ENCODE peak calls at places on chromosomes 16 and 17, in seven cellular contexts. One of them, this sample, is unnamed.

GRCh38 chr16:69339289-69340094 is at the start of the genes COG8 and NIP7:
- DNase-seq in HFF-Myc: peak
- DNase-seq in esophagus muscularis mucosa: peak
- DNase-seq in suprapubic skin: peak
- DNase-seq in AG04449: peak
- DNase-seq in cardiac fibroblast: peak
- DNase-seq in sigmoid colon: peak
- DNase-seq in this sample: peak

GRCh38 chr17:40419559-40420331 is 2.0 kb upstream of the TOP2A start:
- DNase-seq in HFF-Myc: no peak
- DNase-seq in sigmoid colon: no peak
- DNase-seq in cardiac fibroblast: no peak
- DNase-seq in AG04449: no peak
- DNase-seq in esophagus muscularis mucosa: no peak
- DNase-seq in suprapubic skin: no peak
- DNase-seq in this sample: peak

GRCh38 chr17:67725232-67726206 is 7.8 kb downstream of the NOL11 start:
- DNase-seq in esophagus muscularis mucosa: no peak
- DNase-seq in HFF-Myc: no peak
- DNase-seq in AG04449: no peak
- DNase-seq in suprapubic skin: no peak
- DNase-seq in sigmoid colon: no peak
- DNase-seq in cardiac fibroblast: no peak
- DNase-seq in this sample: no peak

GRCh38 chr17:40004072-40004471 is 11.2 kb upstream of the CSF3 start:
- DNase-seq in AG04449: no peak
- DNase-seq in esophagus muscularis mucosa: no peak
- DNase-seq in HFF-Myc: no peak
- DNase-seq in cardiac fibroblast: no peak
- DNase-seq in suprapubic skin: no peak
- DNase-seq in sigmoid colon: no peak
- DNase-seq in this sample: no peak

GRCh38 chr16:23803591-23804123 is 32.1 kb upstream of the PRKCB start:
- DNase-seq in esophagus muscularis mucosa: no peak
- DNase-seq in suprapubic skin: no peak
- DNase-seq in HFF-Myc: no peak
- DNase-seq in sigmoid colon: peak
- DNase-seq in AG04449: no peak
- DNase-seq in cardiac fibroblast: peak
- DNase-seq in this sample: peak

GRCh38 chr17:76840884-76841775 is 27.1 kb upstream of the MGAT5B start:
- DNase-seq in HFF-Myc: no peak
- DNase-seq in cardiac fibroblast: peak
- DNase-seq in suprapubic skin: no peak
- DNase-seq in esophagus muscularis mucosa: no peak
- DNase-seq in AG04449: no peak
- DNase-seq in sigmoid colon: no peak
- DNase-seq in this sample: no peak

GRCh38 chr17:45751466-45751865 is 32.7 kb upstream of the CRHR1 start:
- DNase-seq in suprapubic skin: no peak
- DNase-seq in sigmoid colon: peak
- DNase-seq in cardiac fibroblast: no peak
- DNase-seq in HFF-Myc: no peak
- DNase-seq in AG04449: no peak
- DNase-seq in esophagus muscularis mucosa: no peak
- DNase-seq in this sample: no peak

GRCh38 chr16:2686912-2687507 is 4.7 kb downstream of the KCTD5 start:
- DNase-seq in sigmoid colon: peak
- DNase-seq in cardiac fibroblast: no peak
- DNase-seq in esophagus muscularis mucosa: no peak
- DNase-seq in suprapubic skin: no peak
- DNase-seq in HFF-Myc: no peak
- DNase-seq in AG04449: no peak
- DNase-seq in this sample: no peak

GRCh38 chr16:50627419-50627818 is 53.7 kb downstream of the SNX20 start:
- DNase-seq in esophagus muscularis mucosa: peak
- DNase-seq in HFF-Myc: no peak
- DNase-seq in cardiac fibroblast: no peak
- DNase-seq in AG04449: no peak
- DNase-seq in sigmoid colon: peak
- DNase-seq in suprapubic skin: no peak
- DNase-seq in this sample: no peak

GRCh38 chr16:83200005-83200779 is 573.4 kb downstream of the CDH13 start:
- DNase-seq in AG04449: no peak
- DNase-seq in esophagus muscularis mucosa: no peak
- DNase-seq in cardiac fibroblast: peak
- DNase-seq in sigmoid colon: no peak
- DNase-seq in HFF-Myc: no peak
- DNase-seq in suprapubic skin: no peak
- DNase-seq in this sample: no peak

GRCh38 chr16:2042171-2042570 is 5.5 kb downstream of the NTHL1 start:
- DNase-seq in cardiac fibroblast: no peak
- DNase-seq in HFF-Myc: no peak
- DNase-seq in sigmoid colon: no peak
- DNase-seq in esophagus muscularis mucosa: no peak
- DNase-seq in suprapubic skin: no peak
- DNase-seq in AG04449: no peak
- DNase-seq in this sample: no peak

GRCh38 chr17:1898332-1898731 is 68.5 kb downstream of the RPA1 start:
- DNase-seq in cardiac fibroblast: no peak
- DNase-seq in AG04449: no peak
- DNase-seq in sigmoid colon: no peak
- DNase-seq in esophagus muscularis mucosa: no peak
- DNase-seq in HFF-Myc: no peak
- DNase-seq in suprapubic skin: no peak
- DNase-seq in this sample: no peak

GRCh38 chr17:1894753-1895339 is 65.0 kb downstream of the RPA1 start:
- DNase-seq in AG04449: no peak
- DNase-seq in cardiac fibroblast: no peak
- DNase-seq in suprapubic skin: no peak
- DNase-seq in esophagus muscularis mucosa: no peak
- DNase-seq in HFF-Myc: no peak
- DNase-seq in sigmoid colon: no peak
- DNase-seq in this sample: no peak

GRCh38 chr17:1899403-1900000 is 69.7 kb downstream of the RPA1 start:
- DNase-seq in esophagus muscularis mucosa: no peak
- DNase-seq in AG04449: no peak
- DNase-seq in cardiac fibroblast: no peak
- DNase-seq in suprapubic skin: no peak
- DNase-seq in HFF-Myc: no peak
- DNase-seq in sigmoid colon: no peak
- DNase-seq in this sample: no peak

GRCh38 chr17:1898872-1899271 is 69.1 kb downstream of the RPA1 start:
- DNase-seq in sigmoid colon: no peak
- DNase-seq in esophagus muscularis mucosa: no peak
- DNase-seq in HFF-Myc: no peak
- DNase-seq in cardiac fibroblast: no peak
- DNase-seq in AG04449: no peak
- DNase-seq in suprapubic skin: no peak
- DNase-seq in this sample: no peak

DNA sequence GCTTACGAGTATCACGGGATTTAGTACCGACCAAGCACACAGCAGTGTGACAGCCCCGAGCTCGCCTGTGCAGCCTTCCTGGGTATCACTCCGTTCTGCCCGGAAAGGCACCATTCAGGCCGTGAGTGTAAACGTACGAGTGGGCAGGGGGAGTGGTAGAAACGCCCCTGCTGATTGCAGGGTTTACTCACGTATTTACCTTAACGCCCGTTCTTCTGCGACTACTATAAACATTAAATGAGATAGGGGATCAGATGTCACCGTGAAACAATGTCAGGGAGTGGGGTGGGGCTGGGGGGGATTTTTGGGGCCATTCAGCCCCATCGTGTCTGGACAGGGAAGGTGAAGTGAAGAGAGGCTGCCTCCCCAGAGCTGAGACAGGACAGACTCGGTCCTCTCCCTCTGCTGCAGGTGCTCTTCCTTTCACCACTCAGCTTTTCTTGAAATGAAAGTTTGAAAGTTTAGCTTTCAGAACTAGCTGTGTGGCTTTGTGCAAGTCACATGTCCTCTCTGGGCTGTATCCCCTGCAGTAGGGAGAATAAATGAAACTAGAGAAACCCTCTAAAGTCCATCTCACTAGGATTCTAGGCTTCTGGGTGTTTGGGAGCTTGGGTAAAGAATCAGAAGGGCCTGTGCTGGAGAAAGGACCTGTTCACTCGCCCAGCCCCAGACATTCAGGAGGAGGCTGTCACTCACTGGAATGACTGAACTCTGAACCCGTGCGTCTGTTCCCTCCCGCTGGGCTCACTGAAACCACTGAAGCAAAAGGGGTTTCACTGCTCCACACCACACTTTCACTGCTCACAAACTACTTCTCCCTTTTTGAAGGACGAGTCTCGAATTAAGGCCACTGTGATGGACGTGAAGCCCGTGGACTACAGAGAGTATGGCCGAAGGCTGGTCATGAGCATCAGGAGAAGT is 66.7 kb downstream of the RPA1 start:
- DNase-seq in sigmoid colon: no peak
- DNase-seq in suprapubic skin: no peak
- DNase-seq in AG04449: no peak
- DNase-seq in esophagus muscularis mucosa: no peak
- DNase-seq in HFF-Myc: no peak
- DNase-seq in cardiac fibroblast: no peak
- DNase-seq in this sample: no peak
- TF ChIP-seq CTCF in sigmoid colon: no peak
- TF ChIP-seq CTCF in suprapubic skin: no peak
- TF ChIP-seq CTCF in AG04449: no peak
- TF ChIP-seq CTCF in esophagus muscularis mucosa: no peak
- TF ChIP-seq CTCF in HFF-Myc: no peak
- TF ChIP-seq CTCF in cardiac fibroblast: no peak
- TF ChIP-seq CTCF in this sample: no peak

DNA sequence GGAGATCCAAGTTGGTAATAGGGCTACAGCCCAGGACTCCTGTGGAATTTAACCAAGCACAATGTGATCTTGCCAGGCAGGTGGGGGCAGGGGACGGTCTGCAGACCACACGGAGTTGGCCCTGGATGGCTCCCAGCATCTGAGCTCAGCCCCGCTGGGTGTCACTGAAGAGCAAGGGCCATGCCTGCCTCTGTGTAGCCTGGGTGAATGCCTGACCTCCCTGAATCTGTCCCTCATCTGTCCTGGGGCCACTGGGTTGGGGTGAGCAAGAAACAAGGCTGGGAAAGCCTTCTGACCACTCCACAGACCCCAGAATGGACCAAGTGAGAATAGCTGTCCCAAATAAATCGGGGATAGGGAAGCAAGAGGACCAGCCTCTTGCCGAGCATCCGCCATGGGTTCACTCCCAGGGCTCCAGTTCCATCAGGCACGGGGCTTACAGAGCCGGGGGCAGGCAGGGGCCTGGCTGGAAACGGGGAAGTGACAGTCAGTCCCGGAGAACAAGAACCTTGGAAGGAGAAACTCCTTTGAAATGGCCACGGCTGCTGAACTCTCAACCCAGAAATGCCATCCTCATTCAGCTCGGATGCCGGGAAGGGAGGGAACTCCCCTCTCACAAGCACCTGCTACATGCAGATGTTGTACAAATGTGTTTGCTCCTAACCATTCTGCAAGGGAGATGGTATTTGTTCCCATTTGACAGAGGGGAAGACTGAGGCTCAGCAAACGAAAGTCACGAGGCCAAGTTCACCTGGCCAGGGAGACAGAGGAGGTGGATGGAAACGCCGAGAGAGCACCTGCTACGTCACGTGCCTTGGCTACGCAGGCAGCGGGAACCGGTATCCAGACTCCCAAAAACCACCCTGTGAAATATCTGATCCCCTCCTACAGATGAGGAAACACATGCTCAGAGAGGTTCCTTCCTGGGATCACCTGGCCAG is 50.0 kb downstream of the RMI2 start:
- DNase-seq in AG04449: no peak
- DNase-seq in suprapubic skin: peak
- DNase-seq in sigmoid colon: peak
- DNase-seq in esophagus muscularis mucosa: no peak
- DNase-seq in cardiac fibroblast: no peak
- DNase-seq in HFF-Myc: no peak
- DNase-seq in this sample: no peak
- TF ChIP-seq CTCF in AG04449: no peak
- TF ChIP-seq CTCF in suprapubic skin: no peak
- TF ChIP-seq CTCF in sigmoid colon: no peak
- TF ChIP-seq CTCF in esophagus muscularis mucosa: no peak
- TF ChIP-seq CTCF in cardiac fibroblast: no peak
- TF ChIP-seq CTCF in HFF-Myc: no peak
- TF ChIP-seq CTCF in this sample: no peak

DNA sequence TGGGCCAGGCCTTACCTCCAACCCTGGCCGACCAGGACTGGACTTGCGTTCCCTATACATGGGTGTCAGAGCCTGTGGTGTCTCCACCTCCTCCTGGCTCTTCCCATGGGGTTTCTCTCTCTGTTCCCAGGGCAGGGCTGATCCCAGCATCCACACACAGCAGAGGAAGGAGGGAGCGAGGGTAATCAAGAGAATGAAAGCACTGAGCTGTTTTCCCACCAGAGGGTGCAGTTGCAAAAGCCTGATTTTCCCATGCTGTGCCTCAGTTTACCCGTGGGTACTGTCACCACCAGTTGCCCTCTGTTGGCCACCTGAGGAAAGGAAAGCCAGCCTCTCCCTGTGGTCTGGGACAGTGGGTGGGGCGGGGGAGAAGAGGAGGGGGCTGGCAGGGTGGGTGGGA is 249.7 kb upstream of the GSE1 start:
- DNase-seq in cardiac fibroblast: no peak
- DNase-seq in suprapubic skin: no peak
- DNase-seq in AG04449: no peak
- DNase-seq in esophagus muscularis mucosa: no peak
- DNase-seq in sigmoid colon: no peak
- DNase-seq in HFF-Myc: no peak
- DNase-seq in this sample: no peak
- TF ChIP-seq CTCF in cardiac fibroblast: no peak
- TF ChIP-seq CTCF in suprapubic skin: no peak
- TF ChIP-seq CTCF in AG04449: peak
- TF ChIP-seq CTCF in esophagus muscularis mucosa: no peak
- TF ChIP-seq CTCF in sigmoid colon: no peak
- TF ChIP-seq CTCF in HFF-Myc: no peak
- TF ChIP-seq CTCF in this sample: no peak

GRCh38 chr17:50541916-50542688 is 4.9 kb upstream of the SPATA20 start:
- DNase-seq in AG04449: no peak
- DNase-seq in suprapubic skin: peak
- DNase-seq in HFF-Myc: no peak
- DNase-seq in sigmoid colon: peak
- DNase-seq in esophagus muscularis mucosa: peak
- DNase-seq in cardiac fibroblast: peak
- DNase-seq in this sample: peak
- TF ChIP-seq CTCF in AG04449: peak
- TF ChIP-seq CTCF in suprapubic skin: no peak
- TF ChIP-seq CTCF in HFF-Myc: peak
- TF ChIP-seq CTCF in sigmoid colon: no peak
- TF ChIP-seq CTCF in esophagus muscularis mucosa: peak
- TF ChIP-seq CTCF in cardiac fibroblast: no peak
- TF ChIP-seq CTCF in this sample: no peak

DNA sequence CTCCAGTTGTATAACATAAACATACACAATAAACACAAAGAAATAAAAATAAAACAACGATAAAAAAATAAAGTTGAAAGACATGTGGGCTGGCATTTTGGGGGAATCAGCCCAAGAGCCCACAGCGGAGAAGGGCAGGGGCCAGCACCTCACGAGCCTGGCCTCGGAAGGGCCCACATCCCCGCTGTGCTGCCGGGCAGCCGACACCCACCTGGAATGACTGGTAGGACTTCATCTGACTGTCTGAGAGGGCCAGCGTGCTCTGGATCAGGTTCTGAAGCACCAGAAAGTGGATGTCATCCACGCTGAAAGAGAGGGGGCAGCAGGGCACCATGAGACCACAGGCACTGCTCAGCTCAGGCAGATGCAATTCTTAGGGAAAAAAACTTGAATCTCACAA is 73.5 kb downstream of the GTF3C1 start:
- DNase-seq in esophagus muscularis mucosa: no peak
- DNase-seq in suprapubic skin: no peak
- DNase-seq in AG04449: no peak
- DNase-seq in HFF-Myc: no peak
- DNase-seq in cardiac fibroblast: no peak
- DNase-seq in sigmoid colon: no peak
- DNase-seq in this sample: no peak
- TF ChIP-seq CTCF in esophagus muscularis mucosa: no peak
- TF ChIP-seq CTCF in suprapubic skin: no peak
- TF ChIP-seq CTCF in AG04449: no peak
- TF ChIP-seq CTCF in HFF-Myc: no peak
- TF ChIP-seq CTCF in cardiac fibroblast: no peak
- TF ChIP-seq CTCF in sigmoid colon: no peak
- TF ChIP-seq CTCF in this sample: no peak